ENCODE peak calls at places on chromosome 2, in four cellular contexts. B, Z, L and P are unnamed samples.

GRCh38 chr2:86045541-86045940 is 60.1 kb downstream of the POLR1A start:
- DNase-seq in B (no peak), Z (no peak), L (no peak), P (no peak)

GRCh38 chr2:18596993-18597392 is 7.6 kb upstream of the NT5C1B start:
- DNase-seq in B (no peak), Z (no peak), L (no peak), P (no peak)

GRCh38 chr2:85111819-85112281 is 21.3 kb upstream of the TCF7L1 start:
- DNase-seq in B (no peak), Z (no peak), L (no peak), P (no peak)

GRCh38 chr2:127683766-127684165 is 8.4 kb upstream of the LIMS2 start:
- DNase-seq in B (no peak), Z (no peak), L (no peak), P (no peak)

GRCh38 chr2:26609839-26610277 is 31.3 kb downstream of the CIB4 start:
- DNase-seq in B (no peak), Z (no peak), L (no peak), P (no peak)

GRCh38 chr2:67579791-67580190 is 182.7 kb downstream of the ETAA1 start:
- DNase-seq in B (no peak), Z (no peak), L (no peak), P (no peak)

GRCh38 chr2:97718051-97718882 is 4.9 kb downstream of the ZAP70 start:
- DNase-seq in B (no peak), Z (no peak), L (no peak), P (no peak)

GRCh38 chr2:28403388-28403956 is 10.8 kb downstream of the FOSL2 start:
- DNase-seq in B (no peak), Z (no peak), L (no peak), P (no peak)

GRCh38 chr2:148515170-148515569 is 129.4 kb upstream of the EPC2 start:
- DNase-seq in B (no peak), Z (no peak), L (no peak), P (no peak)

DNA sequence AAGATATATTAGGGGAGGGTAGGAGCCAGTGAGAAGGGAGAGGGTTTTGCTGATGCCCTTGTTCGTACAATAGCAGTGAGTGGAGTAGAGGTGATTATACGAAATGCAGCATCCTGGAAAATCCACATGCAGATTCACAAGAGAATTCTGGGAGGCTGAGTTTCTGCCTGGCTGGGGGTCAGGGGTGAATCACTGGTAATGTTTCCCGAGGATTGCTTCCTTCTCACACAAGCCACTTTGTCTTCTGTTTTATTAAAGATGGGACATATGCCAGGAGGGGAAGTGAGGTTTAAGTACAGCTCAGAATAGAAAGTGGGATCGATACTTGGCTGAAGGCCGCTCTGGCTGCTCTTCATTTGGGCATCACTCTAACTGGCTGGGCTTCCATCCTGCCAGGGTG is 245.2 kb downstream of the RAD51AP2 start:
- DNase-seq in B (no peak), Z (no peak), L (no peak), P (no peak)
- TF ChIP-seq KDM1A in B (no peak), Z (no peak), L (no peak), P (no peak)

GRCh38 chr2:99975386-99975785 is 167.0 kb downstream of the AFF3 start:
- DNase-seq in B (no peak), Z (no peak), L (no peak), P (no peak)
- TF ChIP-seq ESRRA in B (no peak), Z (no peak), L (no peak), P (no peak)

DNA sequence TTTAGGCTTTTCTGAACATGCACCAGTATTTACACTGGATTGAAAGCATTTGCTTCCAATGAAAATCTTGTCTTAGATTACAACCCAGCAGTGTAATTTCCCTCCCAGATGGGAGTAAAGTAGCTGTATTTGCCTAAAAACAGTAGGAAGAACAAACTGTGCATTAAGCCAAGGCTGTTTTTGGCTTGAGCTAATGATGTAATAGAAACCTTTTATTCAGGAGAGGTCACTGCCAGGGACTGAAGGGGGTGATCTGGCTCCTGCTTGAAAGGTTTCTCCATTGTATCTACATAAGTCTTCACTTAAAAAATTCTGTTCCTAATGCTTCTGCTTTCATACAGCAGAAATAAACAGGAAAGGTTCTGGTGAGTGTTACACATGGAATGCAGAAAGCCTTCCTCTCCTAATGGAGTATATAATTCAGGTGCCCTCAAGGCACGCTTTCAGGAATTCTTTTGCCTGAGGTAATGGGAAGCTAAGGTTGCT is 74.4 kb downstream of the MEIS1 start:
- DNase-seq in B (no peak), Z (no peak), L (no peak), P (no peak)
- TF ChIP-seq KDM1A in B (no peak), Z (no peak), L (no peak), P (no peak)

GRCh38 chr2:227661019-227661726 is 5.4 kb upstream of the SCYGR5 start:
- DNase-seq in B (no peak), Z (no peak), L (no peak), P (no peak)
- TF ChIP-seq ESRRA in B (no peak), Z (no peak), L (no peak), P (no peak)

GRCh38 chr2:75627902-75628504 is 18.6 kb upstream of the MRPL19 start:
- DNase-seq in B (peak), Z (no peak), L (peak), P (peak)
- TF ChIP-seq KDM1A in B (no peak), Z (no peak), L (no peak), P (no peak)

DNA sequence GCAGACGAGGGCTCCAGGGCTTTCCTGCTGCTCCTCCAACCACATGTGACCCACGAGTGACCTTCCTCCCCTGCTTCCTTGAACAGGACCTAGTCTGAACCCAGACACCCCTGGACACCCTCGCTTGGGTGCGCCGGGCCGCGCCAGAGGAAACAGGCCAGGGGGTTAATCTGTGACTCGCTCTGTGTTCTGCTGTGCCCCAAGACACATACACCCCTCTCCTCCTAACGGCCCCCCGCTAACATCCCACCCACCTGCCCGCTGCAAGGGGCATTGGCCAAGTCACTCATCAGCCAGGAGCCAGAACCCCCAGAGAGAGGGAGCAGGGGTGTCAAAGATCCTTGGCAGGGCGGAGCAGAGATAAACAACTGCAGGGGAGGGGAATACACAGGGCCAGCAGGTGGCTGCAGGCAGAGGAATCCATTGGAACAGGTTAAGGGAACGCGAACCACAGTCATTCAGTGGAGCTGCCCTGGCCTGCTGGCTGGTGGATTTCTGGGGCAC is 38.1 kb downstream of the TNS1 start:
- DNase-seq in B (no peak), Z (no peak), L (no peak), P (no peak)
- TF ChIP-seq ESRRA in B (no peak), Z (no peak), L (no peak), P (no peak)

DNA sequence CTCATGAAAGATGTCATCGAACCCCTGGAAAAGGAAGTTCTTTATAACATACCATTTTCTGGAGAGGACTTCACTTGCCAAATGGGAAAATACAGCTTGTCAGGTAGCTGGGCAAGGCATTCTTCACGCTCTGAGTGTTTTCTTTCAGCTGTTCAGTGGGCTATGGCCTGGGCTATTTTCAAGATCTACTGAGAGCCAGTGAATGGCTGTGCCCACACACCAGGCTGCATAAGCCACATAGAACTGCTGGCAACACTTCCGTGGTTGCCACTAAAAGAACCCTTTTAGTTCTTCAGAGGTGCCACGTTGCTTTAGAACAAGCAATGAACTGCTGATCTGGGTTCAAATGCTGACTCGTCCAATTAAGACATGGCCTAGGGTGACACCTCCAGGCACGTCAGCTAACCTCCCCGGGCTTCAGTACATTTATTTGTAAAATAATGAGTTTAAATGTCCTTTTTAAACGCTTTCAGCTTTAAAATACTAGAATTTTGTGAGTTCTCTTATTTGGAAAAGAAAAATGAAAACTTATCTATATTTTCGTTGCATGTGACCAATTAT is 36.6 kb upstream of the GORASP2 start:
- DNase-seq in B (no peak), Z (no peak), L (no peak), P (no peak)
- TF ChIP-seq KDM1A in B (no peak), Z (no peak), L (no peak), P (no peak)

DNA sequence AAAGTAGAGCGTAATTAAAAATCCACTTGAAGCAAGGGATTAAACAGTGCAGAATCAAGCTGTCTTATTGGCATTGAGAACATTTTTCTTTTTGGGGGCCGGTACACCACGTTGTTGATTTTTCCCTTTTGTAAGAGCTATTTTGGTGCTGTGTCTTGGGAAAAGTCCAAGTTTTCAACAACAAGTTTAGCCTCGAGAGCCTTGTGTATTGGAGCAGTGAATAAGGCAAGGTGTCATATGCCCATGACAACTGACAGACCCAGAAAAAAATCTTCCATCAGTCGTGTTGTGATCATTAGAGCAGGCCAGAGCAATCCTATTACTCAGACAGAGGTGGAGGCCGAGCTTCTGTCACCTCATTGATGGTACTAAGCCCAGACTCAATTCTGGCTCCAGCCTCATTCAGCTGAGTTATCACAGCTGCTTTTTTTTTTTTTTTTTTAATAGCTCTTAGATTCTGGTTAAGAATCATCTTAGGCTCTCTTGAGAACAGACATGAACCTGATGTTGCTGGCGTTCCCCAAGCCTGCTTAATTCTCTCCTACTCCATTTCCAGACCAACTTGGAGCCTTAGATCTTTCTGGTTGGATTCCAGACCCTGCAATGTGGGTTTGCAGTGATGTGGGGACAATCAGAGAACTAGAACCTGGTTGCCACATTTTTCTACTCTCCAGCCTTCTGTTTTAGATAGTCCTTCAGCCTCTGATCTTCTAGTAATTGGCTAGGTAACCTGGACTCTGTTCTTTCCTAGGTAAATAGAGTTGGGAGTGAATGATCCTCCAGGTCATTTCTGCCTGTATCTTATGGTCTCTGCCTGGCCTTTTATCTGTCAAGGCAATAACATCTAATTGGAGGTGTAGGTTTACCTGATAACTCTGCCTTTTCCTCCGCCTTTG is 43.2 kb downstream of the MOGAT1 start:
- DNase-seq in B (no peak), Z (no peak), L (peak), P (no peak)
- TF ChIP-seq ESRRA in B (no peak), Z (no peak), L (no peak), P (no peak)